ENCODE peak calls at places on chromosomes 7 and 10, in six cellular contexts. O is upper lobe of right lung, L is thoracic aorta, D is A549, B is uterus, M is ovary. Q is an unnamed sample. For H3K4me1, the result is how much of the 10 kb centered on the place peaks cover.

GRCh38 chr7:128869138-128869943 is 6.7 kb downstream of the ATP6V1F start:
- DNase-seq in B (no peak), L (no peak), M (peak), D (peak), O (peak), Q (peak)

GRCh38 chr10:89869180-89869579 is 167.8 kb downstream of the KIF20B start:
- DNase-seq in M (no peak), D (no peak), O (no peak), L (no peak), B (no peak), Q (no peak)

GRCh38 chr7:15725036-15725435 is 38.6 kb upstream of the MEOX2 start:
- DNase-seq in O (no peak), L (no peak), D (no peak), B (no peak), M (no peak), Q (no peak)

GRCh38 chr7:38451840-38452239 is 178.4 kb upstream of the TARP start:
- DNase-seq in L (no peak), M (no peak), O (no peak), D (peak), B (no peak), Q (no peak)

GRCh38 chr10:76899490-76899889 is 738.1 kb downstream of the KCNMA1 start:
- DNase-seq in L (no peak), M (no peak), B (no peak), D (no peak), O (no peak), Q (no peak)

GRCh38 chr7:38902443-38902842 is 6.5 kb downstream of the VPS41 start:
- DNase-seq in B (no peak), M (no peak), L (no peak), D (no peak), O (no peak), Q (no peak)

GRCh38 chr7:2968616-2969397 is 74.9 kb downstream of the CARD11 start:
- DNase-seq in L (no peak), M (no peak), B (no peak), D (no peak), O (peak), Q (no peak)

GRCh38 chr7:1114088-1114487 is 26.2 kb downstream of the GPER1 start:
- DNase-seq in B (no peak), M (peak), D (no peak), O (peak), L (no peak), Q (no peak)

GRCh38 chr10:69124558-69125121 is 662 bp downstream of the VPS26A start:
- DNase-seq in B (peak), D (peak), M (peak), O (peak), L (no peak), Q (peak)

GRCh38 chr7:149598721-149599308 is 101.2 kb upstream of the ZNF746 start:
- DNase-seq in D (peak), M (no peak), L (no peak), O (no peak), B (no peak), Q (no peak)

GRCh38 chr10:64956441-64956840 is 1435.2 kb downstream of the REEP3 start:
- DNase-seq in B (no peak), M (no peak), D (no peak), L (no peak), O (no peak), Q (no peak)

GRCh38 chr7:37414352-37414983 is 34.2 kb downstream of the ELMO1 start:
- DNase-seq in B (no peak), M (no peak), D (peak), L (no peak), O (no peak), Q (no peak)

GRCh38 chr7:4707134-4707651 is 25.1 kb downstream of the FOXK1 start:
- DNase-seq in D (no peak), M (no peak), B (peak), L (no peak), O (no peak), Q (no peak)

GRCh38 chr10:88840104-88840503 is 11.5 kb downstream of the ANKRD22 start:
- DNase-seq in B (no peak), O (no peak), D (peak), M (no peak), L (no peak), Q (no peak)

GRCh38 chr7:77799078-77799964 is 748 bp downstream of the PHTF2 start:
- DNase-seq in M (peak), O (peak), D (peak), L (no peak), B (peak), Q (peak)

GRCh38 chr10:15238553-15239335 is 70.3 kb upstream of the NMT2 start:
- DNase-seq in B (no peak), D (no peak), O (no peak), M (no peak), L (no peak), Q (peak)

GRCh38 chr7:128158370-128158769 is 82.7 kb upstream of the LEP start:
- DNase-seq in D (no peak), M (no peak), L (no peak), O (no peak), B (no peak), Q (no peak)

GRCh38 chr7:298375-298702 is 8.4 kb downstream of the FOXL3 start:
- DNase-seq in O (no peak), L (no peak), B (no peak), M (no peak), D (no peak), Q (no peak)

GRCh38 chr10:126663880-126664279 is 6.6 kb downstream of the C10orf90 start:
- DNase-seq in M (no peak), D (no peak), B (no peak), O (no peak), L (no peak), Q (no peak)

GRCh38 chr10:123156091-123156490 is 1.9 kb downstream of the BUB3 start:
- DNase-seq in O (no peak), D (no peak), L (no peak), M (no peak), B (no peak), Q (no peak)
- H3K4me3 ChIP-seq in O (no peak), D (peak), L (no peak), M (no peak), B (no peak), Q (peak)

DNA sequence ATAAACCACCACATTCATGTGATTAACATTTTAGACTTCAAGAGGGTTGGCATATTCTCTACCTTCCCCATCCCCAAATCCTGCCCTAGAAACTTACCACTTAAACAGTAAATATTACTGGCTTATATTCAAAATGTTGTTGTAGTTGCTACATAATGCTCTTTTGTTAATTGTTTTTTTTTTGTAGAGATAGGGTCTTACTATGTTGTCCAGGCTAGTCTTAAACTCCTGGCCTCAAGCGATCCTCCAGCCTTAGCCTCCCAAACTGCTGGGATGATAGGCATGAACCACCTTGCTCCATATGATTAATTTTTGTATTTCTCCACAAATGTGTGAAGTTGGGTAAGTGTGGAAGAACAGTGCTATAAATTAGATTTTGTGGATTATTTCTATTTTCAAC is 6.5 kb downstream of the PDK4 start:
- DNase-seq in B (no peak), M (no peak), D (no peak), O (no peak), L (no peak), Q (no peak)
- H3K4me1 ChIP-seq in B (under half), M (under half), D (under half), O (under half), L (under half), Q (under half)

DNA sequence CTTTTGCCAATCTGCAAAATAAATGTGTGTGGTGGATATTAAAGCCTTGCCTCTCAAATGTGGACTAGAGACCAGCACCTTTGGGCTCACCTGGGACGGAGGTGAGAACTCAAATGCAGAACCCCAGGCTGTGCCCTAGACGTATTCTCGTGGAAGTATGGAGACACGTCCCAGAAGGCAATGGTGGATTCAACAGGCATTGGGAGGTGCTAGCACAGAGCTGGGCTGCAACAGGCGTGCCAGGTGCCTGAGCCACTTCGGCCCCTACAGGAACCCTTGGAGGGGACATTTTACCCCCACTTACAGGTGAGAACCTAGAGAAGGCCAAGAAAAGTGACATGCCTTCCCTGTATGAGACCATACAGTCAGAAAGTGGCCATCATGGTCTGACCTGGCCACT is 12.2 kb downstream of the DDX56 start:
- DNase-seq in B (no peak), M (no peak), L (no peak), D (no peak), O (no peak), Q (no peak)
- H3K27ac ChIP-seq in B (no peak), M (no peak), L (no peak), D (peak), O (no peak), Q (no peak)

DNA sequence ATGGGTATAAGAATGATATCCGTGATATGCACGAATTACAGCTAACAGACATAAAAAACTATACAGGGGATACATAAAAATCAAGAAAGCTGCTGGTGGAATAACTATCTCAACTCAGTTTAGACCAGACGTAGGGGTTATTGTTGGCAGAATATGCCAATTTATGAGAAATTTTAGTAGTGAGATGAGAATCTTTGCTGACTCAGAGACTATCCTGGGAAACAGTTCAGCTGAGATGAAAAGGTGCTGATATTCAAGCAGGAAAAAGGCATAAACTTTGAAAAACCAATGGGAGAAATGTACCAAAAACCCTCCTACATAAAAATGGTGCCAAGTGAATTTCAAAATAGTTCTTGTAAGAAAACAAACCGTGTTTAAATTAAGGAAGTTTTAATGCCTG is 3.3 kb downstream of the MRPS33 start:
- DNase-seq in B (no peak), D (no peak), L (no peak), M (no peak), O (no peak), Q (no peak)
- H3K4me3 ChIP-seq in B (no peak), D (no peak), L (no peak), M (no peak), O (no peak), Q (no peak)

GRCh38 chr10:45997994-45998763 is 25.9 kb downstream of the TIMM23 start:
- DNase-seq in B (no peak), L (no peak), D (no peak), M (no peak), O (no peak), Q (no peak)
- H3K4me1 ChIP-seq in B (under half), L (under half), D (under half), M (under half), O (under half), Q (under half)

DNA sequence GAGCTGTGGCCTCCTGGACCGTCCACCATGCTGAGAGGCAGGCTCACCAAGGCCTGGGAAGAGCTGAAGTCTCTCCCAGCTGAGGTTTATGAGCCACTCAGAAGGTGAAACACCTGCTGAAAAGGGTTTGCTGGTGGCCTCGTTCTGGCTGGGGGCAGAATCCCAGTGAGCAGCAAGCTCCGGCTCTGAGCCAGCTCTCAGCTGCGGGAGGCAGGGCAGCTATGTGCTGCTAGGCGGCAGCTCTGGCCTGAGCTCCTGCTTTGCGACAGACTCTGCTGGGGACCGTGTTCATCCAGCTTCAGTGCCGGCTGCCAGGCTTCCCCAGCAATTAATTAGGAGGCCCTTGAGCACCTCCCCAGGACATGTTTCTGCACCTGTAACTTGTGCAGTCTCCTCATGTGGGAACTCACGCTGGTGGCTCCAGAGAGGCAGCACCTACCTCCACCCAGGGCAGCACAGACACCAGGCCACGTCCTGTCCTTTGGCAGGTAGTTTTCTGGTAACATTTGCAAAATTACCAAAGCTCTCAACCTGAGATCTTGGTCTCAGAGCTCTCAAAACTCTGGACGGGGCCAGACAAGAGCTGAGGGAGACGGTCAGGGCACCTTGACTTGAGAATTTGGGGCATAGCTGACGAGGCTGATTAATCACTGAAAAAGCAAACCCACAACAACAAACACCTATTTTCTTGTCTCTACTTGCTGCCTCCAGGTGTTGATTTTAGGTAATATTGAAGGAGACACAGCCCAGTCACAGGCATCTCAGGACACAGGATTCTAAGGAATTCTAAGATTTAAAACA is 185.0 kb downstream of the TCERG1L start:
- DNase-seq in B (no peak), M (no peak), L (no peak), O (no peak), D (no peak), Q (no peak)
- H3K27ac ChIP-seq in B (no peak), M (no peak), L (no peak), O (no peak), D (no peak), Q (no peak)

GRCh38 chr7:73622909-73623797 is 1.2 kb downstream of the MLXIPL start:
- DNase-seq in B (no peak), O (peak), M (peak), L (no peak), D (no peak), Q (no peak)

GRCh38 chr7:73623798-73624668 is at the start of gene MLXIPL:
- DNase-seq in B (peak), L (peak), M (peak), O (peak), D (peak), Q (peak)

GRCh38 chr7:73625276-73625675 is 954 bp upstream of the MLXIPL start:
- DNase-seq in O (no peak), L (no peak), D (no peak), B (no peak), M (no peak), Q (no peak)

GRCh38 chr7:73622527-73622908 is 1.8 kb downstream of the MLXIPL start:
- DNase-seq in O (no peak), D (no peak), L (no peak), B (no peak), M (no peak), Q (no peak)

DNA sequence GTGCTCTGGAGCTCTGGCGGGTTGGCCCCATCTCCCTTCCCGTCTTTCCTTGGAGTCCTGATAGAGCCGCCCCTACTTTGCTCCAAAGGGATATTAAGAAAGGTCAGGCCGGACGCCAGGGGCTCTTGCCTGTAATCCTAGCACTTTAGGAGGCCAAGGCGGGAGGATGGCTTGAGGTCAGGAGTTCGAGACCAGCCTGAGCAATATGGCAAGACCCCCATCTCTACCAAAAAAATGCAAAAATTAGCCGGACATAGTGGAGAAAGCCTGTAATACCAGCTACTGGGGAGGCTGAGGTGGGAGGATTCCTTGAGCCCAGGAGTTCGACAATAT is 313 bp upstream of the MLXIPL start:
- DNase-seq in D (no peak), O (no peak), B (no peak), M (no peak), L (no peak), Q (no peak)
- H3K4me3 ChIP-seq in D (peak), O (peak), B (no peak), M (no peak), L (peak), Q (no peak)

DNA sequence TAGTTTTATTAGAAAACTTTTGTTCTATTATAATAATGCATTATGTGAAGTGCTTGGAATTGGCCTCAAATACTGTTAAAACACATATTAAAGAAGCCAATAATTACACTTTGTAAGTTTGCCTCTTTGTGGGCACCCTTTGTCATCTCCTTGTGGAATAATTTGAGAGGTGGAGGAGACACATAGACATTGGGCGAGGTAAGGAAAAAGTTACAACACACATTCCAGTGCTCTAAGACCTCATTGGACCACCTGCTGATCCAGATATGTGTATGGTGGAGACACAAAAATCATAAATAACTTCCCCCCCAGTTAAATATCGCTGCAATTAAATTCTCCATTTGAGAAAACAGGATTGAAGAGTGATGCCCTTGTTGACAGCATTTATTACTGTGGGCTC is 511.8 kb downstream of the GFRA1 start:
- DNase-seq in M (no peak), L (no peak), B (no peak), D (no peak), O (no peak), Q (no peak)
- H3K4me1 ChIP-seq in M (under half), L (under half), B (under half), D (under half), O (under half), Q (under half)

GRCh38 chr10:101067356-101068083 is 5.7 kb downstream of the KAZALD1 start:
- DNase-seq in B (peak), D (peak), M (peak), O (peak), L (peak), Q (peak)
- H3K27ac ChIP-seq in B (peak), D (peak), M (no peak), O (peak), L (no peak), Q (no peak)

Q was measured in CD4-positive, CD25-positive, alpha-beta regulatory T cell.